ENCODE peak calls at places on chromosomes 13 and 19, in six cellular contexts. W is left lung, Y is heart right ventricle, E is ovary, M is tibial artery, B is GM13977. I is an unnamed sample.

GRCh38 chr13:75550159-75550567 is 572 bp downstream of the UCHL3 start:
- DNase-seq in W (no peak), Y (no peak), E (no peak), M (no peak), B (peak; percentile 43), I (peak; percentile 59)

GRCh38 chr19:18655173-18655844 is 18.5 kb downstream of the KLHL26 start:
- DNase-seq in W (no peak), Y (no peak), E (no peak), M (no peak), B (no peak), I (no peak)

GRCh38 chr13:84655677-84656076 is 773.4 kb upstream of the SLITRK1 start:
- DNase-seq in W (no peak), Y (no peak), E (no peak), M (no peak), B (no peak), I (no peak)

GRCh38 chr13:101308247-101309013 is 107.9 kb downstream of the NALCN start:
- DNase-seq in W (no peak), Y (no peak), E (no peak), M (no peak), B (no peak), I (no peak)

GRCh38 chr13:67061750-67062149 is 168.4 kb downstream of the PCDH9 start:
- DNase-seq in W (no peak), Y (no peak), E (no peak), M (no peak), B (no peak), I (no peak)

GRCh38 chr13:50685491-50685890 is 158.0 kb downstream of the DLEU7 start:
- DNase-seq in W (no peak), Y (peak; percentile 81), E (no peak), M (peak; percentile 79), B (no peak), I (no peak)

GRCh38 chr13:92436927-92437326 is 789.7 kb upstream of the GPC6 start:
- DNase-seq in W (no peak), Y (no peak), E (no peak), M (no peak), B (no peak), I (no peak)

GRCh38 chr13:24271231-24271610 is 38.2 kb upstream of the C1QTNF9 start:
- DNase-seq in W (no peak), Y (no peak), E (no peak), M (no peak), B (no peak), I (no peak)

GRCh38 chr13:48507024-48507423 is 25.9 kb downstream of the RCBTB2 start:
- DNase-seq in W (no peak), Y (no peak), E (no peak), M (no peak), B (no peak), I (no peak)

GRCh38 chr19:55694656-55695491 is 19.8 kb downstream of the EPN1 start:
- DNase-seq in W (no peak), Y (no peak), E (peak; percentile 6), M (peak; percentile 60), B (no peak), I (no peak)

GRCh38 chr13:73937420-73937819 is 196.8 kb downstream of the KLF12 start:
- DNase-seq in W (no peak), Y (no peak), E (no peak), M (no peak), B (no peak), I (no peak)

GRCh38 chr19:29121684-29122083 is 91.3 kb downstream of the UQCRFS1 start:
- DNase-seq in W (no peak), Y (no peak), E (no peak), M (peak; percentile 65), B (no peak), I (peak; percentile 14)

GRCh38 chr19:15479391-15480345 is at the start of gene PGLYRP2:
- DNase-seq in W (peak; percentile 47), Y (peak; percentile 29), E (no peak), M (no peak), B (no peak), I (peak; percentile 33)

GRCh38 chr19:35059006-35059798 is 17.7 kb downstream of the HPN start:
- DNase-seq in W (no peak), Y (no peak), E (no peak), M (no peak), B (no peak), I (no peak)

GRCh38 chr19:38194061-38194701 is 29.8 kb downstream of the DPF1 start:
- DNase-seq in W (no peak), Y (no peak), E (no peak), M (no peak), B (no peak), I (no peak)
- TF ChIP-seq CTCF in W (no peak), Y (no peak), E (no peak), M (no peak), B (no peak), I (no peak)

DNA sequence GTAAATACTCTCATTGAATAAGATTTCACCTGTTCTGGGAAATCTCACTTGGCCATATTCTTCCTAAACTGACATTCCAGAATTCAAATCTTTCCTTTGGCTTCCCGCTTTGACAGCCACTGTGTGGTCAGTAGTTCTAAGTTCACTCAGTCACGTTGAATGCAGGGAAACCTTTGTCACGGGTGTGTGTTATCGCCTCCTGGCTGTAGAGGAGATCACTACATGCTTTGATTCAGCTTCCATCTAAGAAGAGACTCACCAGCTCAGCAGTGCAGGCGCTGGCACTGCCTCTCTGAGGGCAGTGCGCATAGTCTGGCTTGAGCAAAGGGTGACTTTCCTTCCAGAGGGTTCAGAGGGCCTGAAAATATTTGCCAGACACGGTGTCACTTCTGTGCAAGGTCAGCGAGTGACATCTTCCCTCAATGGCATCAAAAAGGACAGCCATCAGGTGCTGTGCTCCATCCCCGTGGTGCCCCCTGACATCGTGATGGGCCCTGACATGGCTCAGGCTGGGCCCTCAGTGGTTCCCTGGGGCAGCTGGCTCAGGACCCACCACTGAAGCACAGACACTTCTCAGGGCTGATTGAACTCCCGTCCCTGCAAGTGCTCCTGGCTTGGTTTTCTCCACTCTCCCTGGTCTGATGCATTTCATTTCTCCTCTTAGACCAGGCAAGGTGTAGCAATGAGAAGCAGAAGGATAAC is 635.4 kb upstream of the ARGLU1 start:
- DNase-seq in W (no peak), Y (no peak), E (no peak), M (no peak), B (peak; percentile 11), I (no peak)
- TF ChIP-seq CTCF in W (no peak), Y (peak; percentile 50), E (no peak), M (no peak), B (peak; percentile 32), I (no peak)

DNA sequence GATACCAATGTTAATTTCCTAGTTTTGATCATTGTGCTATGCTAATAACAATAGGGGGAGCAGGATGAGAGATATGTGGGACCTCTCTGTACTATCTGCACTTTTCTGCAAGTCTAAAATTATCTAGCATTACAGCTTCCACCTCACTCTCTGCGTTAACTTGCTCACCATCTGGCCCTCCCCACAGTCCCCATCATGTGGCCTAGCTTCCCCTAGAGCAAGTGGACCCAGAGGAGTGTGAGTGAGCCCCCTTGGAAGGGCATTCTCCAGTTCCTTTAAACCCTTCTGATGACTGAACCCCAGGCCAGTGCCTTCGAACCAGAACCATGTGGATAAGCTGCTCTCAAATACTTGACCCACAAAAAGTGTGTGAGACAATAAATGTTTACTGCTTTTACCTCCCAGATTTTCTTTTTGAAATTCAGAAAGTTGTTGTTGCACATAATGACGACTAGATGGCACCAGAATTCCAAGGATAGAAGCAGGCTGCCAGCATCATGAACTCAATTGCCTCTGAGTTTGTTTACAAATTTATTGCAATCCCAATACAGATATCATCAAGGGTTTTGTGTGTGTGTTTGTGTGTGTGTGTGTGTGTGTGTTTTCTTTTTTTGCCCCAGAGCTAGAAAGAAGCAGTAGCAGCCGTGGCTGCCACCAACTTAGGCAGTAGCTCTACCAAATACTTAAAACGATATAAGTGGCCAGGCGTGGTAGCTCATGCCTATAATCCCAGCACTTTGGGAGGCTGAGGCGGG is 49.0 kb upstream of the ZNF780A start:
- DNase-seq in W (no peak), Y (no peak), E (no peak), M (no peak), B (peak; percentile 50), I (peak; percentile 12)
- TF ChIP-seq CTCF in W (peak; percentile 58), Y (peak; percentile 80), E (peak; percentile 30), M (peak; percentile 70), B (peak; percentile 71), I (peak; percentile 89)

GRCh38 chr19:10505583-10506229 is 2.5 kb upstream of the KEAP1 start:
- DNase-seq in W (peak; percentile 79), Y (peak; percentile 75), E (peak; percentile 73), M (peak; percentile 85), B (peak; percentile 73), I (peak; percentile 93)
- TF ChIP-seq CTCF in W (peak; percentile 69), Y (peak; percentile 82), E (peak; percentile 55), M (peak; percentile 72), B (peak; percentile 85), I (peak; percentile 82)

DNA sequence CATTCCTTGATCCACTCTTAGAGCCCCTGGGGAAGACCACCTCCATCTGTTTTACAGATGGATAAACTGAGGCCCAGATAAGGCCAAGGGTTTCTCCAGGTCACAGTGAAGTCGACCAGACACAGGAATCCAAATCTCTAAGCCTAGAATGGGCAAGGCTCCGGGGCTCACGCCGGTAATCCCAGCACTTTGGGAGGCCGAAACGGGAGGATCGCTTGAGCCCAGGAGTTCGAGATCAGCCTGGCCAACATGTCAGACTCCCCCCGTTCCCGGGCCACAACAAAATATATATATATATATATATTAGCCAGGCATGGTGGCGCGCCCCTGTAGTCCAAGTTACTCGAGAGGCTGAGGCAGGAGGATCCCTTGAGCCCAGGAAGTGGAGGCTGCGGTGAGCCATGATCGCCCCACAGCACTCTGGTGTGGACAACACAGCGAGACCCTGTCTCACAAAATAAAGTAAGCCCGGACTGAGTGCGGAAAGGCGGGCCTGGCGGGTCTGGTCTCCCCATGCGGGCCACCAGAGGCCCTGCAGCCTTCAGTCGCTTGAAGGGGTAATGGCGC is 615 bp upstream of the RPL13A start:
- DNase-seq in W (no peak), Y (no peak), E (no peak), M (peak; percentile 75), B (no peak), I (no peak)
- TF ChIP-seq CTCF in W (no peak), Y (no peak), E (no peak), M (no peak), B (no peak), I (no peak)

DNA sequence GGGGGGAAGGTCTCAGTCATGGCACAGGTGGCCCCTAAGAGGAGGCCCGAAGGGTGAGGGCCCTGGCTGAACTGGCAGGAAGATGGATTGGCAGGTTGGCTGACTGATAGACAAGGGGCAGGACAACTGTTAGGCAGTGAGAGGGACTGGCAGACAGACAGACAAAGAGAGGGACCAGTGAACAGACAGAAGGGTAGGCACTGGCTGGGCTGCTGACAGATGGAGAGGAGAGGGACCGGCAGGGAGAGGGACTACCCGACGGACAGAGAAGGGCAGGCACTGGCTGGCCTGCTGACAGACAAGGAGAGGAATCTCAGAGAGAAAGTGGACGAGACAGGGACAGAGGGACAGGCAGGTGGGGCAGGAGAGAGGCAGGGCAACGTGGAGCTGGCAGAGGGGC is 31.8 kb upstream of the EHD2 start:
- DNase-seq in W (no peak), Y (no peak), E (no peak), M (no peak), B (no peak), I (no peak)
- TF ChIP-seq CTCF in W (no peak), Y (no peak), E (no peak), M (no peak), B (no peak), I (no peak)

DNA sequence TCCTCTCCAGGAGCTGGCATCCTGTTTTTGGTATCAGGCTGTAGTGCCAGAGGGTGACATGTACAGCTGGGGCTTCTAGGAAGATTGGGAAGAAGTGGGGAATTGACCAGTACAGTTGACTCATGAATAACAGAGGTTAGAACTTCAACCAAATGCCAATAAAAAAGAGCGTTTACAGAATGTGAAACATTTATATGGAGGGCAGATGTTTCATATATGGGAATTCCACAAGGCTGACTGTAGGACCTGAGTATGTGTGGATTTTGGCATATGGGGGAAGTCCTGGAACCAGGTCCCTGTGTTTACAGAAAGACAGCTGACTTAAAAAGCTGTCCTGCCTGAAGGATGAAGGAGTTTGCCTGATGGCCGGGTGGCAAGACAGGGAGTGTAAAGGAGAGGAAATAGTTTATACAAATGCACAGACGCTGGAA is 5.2 kb downstream of the CHAMP1 start:
- DNase-seq in W (no peak), Y (no peak), E (no peak), M (no peak), B (no peak), I (no peak)
- TF ChIP-seq CTCF in W (no peak), Y (no peak), E (no peak), M (no peak), B (no peak), I (no peak)

I was measured in activated CD8-positive, alpha-beta T cell treated with anti-CD3 and anti-CD28 coated beads for 36 hours.